ENCODE peak calls at places on chromosome 1, in six cellular contexts. F, R, N, L, S and D are unnamed samples.
A peak's percentile ranks its signal among the peaks of the same experiment; 100 is the strongest.

GRCh38 chr1:224456637-224456953 is 22.0 kb upstream of the WDR26 start:
- DNase-seq in F (no peak), S (no peak), L (no peak), R (no peak), N (no peak), D (no peak)

GRCh38 chr1:79716481-79716880 is 710.0 kb upstream of the ADGRL4 start:
- DNase-seq in L (no peak), F (no peak), R (no peak), N (no peak), S (peak; percentile 38), D (no peak)

GRCh38 chr1:57019240-57019805 is 53.5 kb upstream of the C8B start:
- DNase-seq in S (no peak), L (no peak), R (no peak), F (no peak), N (no peak), D (no peak)

GRCh38 chr1:12745126-12745991 is 641 bp upstream of the CFAP107 start:
- DNase-seq in N (no peak), R (no peak), F (no peak), L (no peak), S (no peak), D (no peak)

GRCh38 chr1:177309884-177310283 is 139.1 kb downstream of the BRINP2 start:
- DNase-seq in N (no peak), F (no peak), S (no peak), R (no peak), L (no peak), D (no peak)

GRCh38 chr1:222167111-222167510 is 380.8 kb downstream of the HHIPL2 start:
- DNase-seq in R (no peak), N (peak; percentile 26), L (peak; percentile 16), F (peak; percentile 77), S (peak; percentile 37), D (no peak)

GRCh38 chr1:178344513-178345077 is 152.2 kb downstream of the CLEC20A start:
- DNase-seq in L (no peak), R (no peak), S (peak; percentile 92), F (no peak), N (no peak), D (no peak)

GRCh38 chr1:94709891-94710581 is 110.1 kb upstream of the SLC44A3 start:
- DNase-seq in S (no peak), F (no peak), R (no peak), L (no peak), N (no peak), D (no peak)

GRCh38 chr1:41360074-41361027 is 883 bp upstream of the FOXO6 start:
- DNase-seq in N (no peak), S (no peak), R (no peak), F (no peak), L (no peak), D (no peak)

GRCh38 chr1:178166625-178167024 is 72.7 kb downstream of the RASAL2 start:
- DNase-seq in N (no peak), R (no peak), L (no peak), S (no peak), F (no peak), D (no peak)